ENCODE peak calls at places on chromosomes 5 and 9, in four cellular contexts. One of them, this sample, is unnamed. For H3K9me3, the result is how much of the 10 kb centered on the place peaks cover.

GRCh38 chr5:142543951-142544753 is 141.7 kb downstream of the FGF1 start:
- DNase-seq in body of pancreas: no peak
- DNase-seq in trophoblast cell: peak
- DNase-seq in tibial artery: no peak
- DNase-seq in this sample: no peak

GRCh38 chr9:123365881-123366528 is 10.0 kb downstream of the CRB2 start:
- DNase-seq in body of pancreas: no peak
- DNase-seq in trophoblast cell: peak
- DNase-seq in tibial artery: no peak
- DNase-seq in this sample: no peak

GRCh38 chr9:133750927-133751649 is 12.9 kb upstream of the SARDH start:
- DNase-seq in trophoblast cell: no peak
- DNase-seq in tibial artery: no peak
- DNase-seq in body of pancreas: peak
- DNase-seq in this sample: no peak

GRCh38 chr5:179504600-179505396 is 45.6 kb upstream of the RUFY1 start:
- DNase-seq in tibial artery: no peak
- DNase-seq in body of pancreas: no peak
- DNase-seq in trophoblast cell: no peak
- DNase-seq in this sample: no peak

GRCh38 chr5:34598177-34598794 is 57.8 kb upstream of the RAI14 start:
- DNase-seq in body of pancreas: no peak
- DNase-seq in tibial artery: peak
- DNase-seq in trophoblast cell: peak
- DNase-seq in this sample: peak

GRCh38 chr5:113378960-113379541 is 55.7 kb downstream of the TSSK1B start:
- DNase-seq in tibial artery: peak
- DNase-seq in trophoblast cell: peak
- DNase-seq in body of pancreas: peak
- DNase-seq in this sample: peak

GRCh38 chr9:18826248-18826647 is 206.8 kb downstream of the SAXO1 start:
- DNase-seq in body of pancreas: no peak
- DNase-seq in tibial artery: no peak
- DNase-seq in trophoblast cell: no peak
- DNase-seq in this sample: no peak

GRCh38 chr5:97131139-97131710 is 11.2 kb downstream of the LIX1 start:
- DNase-seq in body of pancreas: no peak
- DNase-seq in trophoblast cell: no peak
- DNase-seq in tibial artery: no peak
- DNase-seq in this sample: no peak

GRCh38 chr9:116959775-116960174 is 272.7 kb downstream of the TRIM32 start:
- DNase-seq in trophoblast cell: peak
- DNase-seq in tibial artery: no peak
- DNase-seq in body of pancreas: no peak
- DNase-seq in this sample: no peak

GRCh38 chr5:68087866-68088265 is 127.7 kb upstream of the PIK3R1 start:
- DNase-seq in trophoblast cell: no peak
- DNase-seq in body of pancreas: no peak
- DNase-seq in tibial artery: no peak
- DNase-seq in this sample: no peak

GRCh38 chr9:36939655-36940578 is 94.2 kb downstream of the PAX5 start:
- DNase-seq in tibial artery: no peak
- DNase-seq in trophoblast cell: no peak
- DNase-seq in body of pancreas: no peak
- DNase-seq in this sample: no peak

GRCh38 chr5:35811108-35811741 is 45.5 kb upstream of the IL7R start:
- DNase-seq in tibial artery: no peak
- DNase-seq in body of pancreas: no peak
- DNase-seq in trophoblast cell: peak
- DNase-seq in this sample: no peak

GRCh38 chr9:112546149-112547012 is 59.8 kb downstream of the KIAA1958 start:
- DNase-seq in body of pancreas: no peak
- DNase-seq in trophoblast cell: no peak
- DNase-seq in tibial artery: no peak
- DNase-seq in this sample: no peak

GRCh38 chr9:10230512-10230911 is 382.3 kb downstream of the PTPRD start:
- DNase-seq in body of pancreas: no peak
- DNase-seq in tibial artery: no peak
- DNase-seq in trophoblast cell: no peak
- DNase-seq in this sample: no peak

GRCh38 chr5:106964102-106964501 is 706.6 kb downstream of the EFNA5 start:
- DNase-seq in tibial artery: no peak
- DNase-seq in body of pancreas: no peak
- DNase-seq in trophoblast cell: no peak
- DNase-seq in this sample: no peak

GRCh38 chr5:173963867-173964429 is 25.0 kb upstream of the C5orf47 start:
- DNase-seq in body of pancreas: no peak
- DNase-seq in tibial artery: no peak
- DNase-seq in trophoblast cell: no peak
- DNase-seq in this sample: no peak

GRCh38 chr5:142432369-142432863 is 107.6 kb upstream of the SPRY4 start:
- DNase-seq in trophoblast cell: no peak
- DNase-seq in tibial artery: no peak
- DNase-seq in body of pancreas: peak
- DNase-seq in this sample: no peak

GRCh38 chr5:134451618-134452505 is 40.2 kb upstream of the CDKN2AIPNL start:
- DNase-seq in tibial artery: peak
- DNase-seq in trophoblast cell: peak
- DNase-seq in body of pancreas: no peak
- DNase-seq in this sample: no peak

GRCh38 chr9:124267271-124267807 is 9.6 kb downstream of the NEK6 start:
- DNase-seq in trophoblast cell: no peak
- DNase-seq in body of pancreas: no peak
- DNase-seq in tibial artery: peak
- DNase-seq in this sample: no peak

GRCh38 chr5:125411163-125412050 is 665.0 kb upstream of the ZNF608 start:
- DNase-seq in body of pancreas: peak
- DNase-seq in trophoblast cell: no peak
- DNase-seq in tibial artery: no peak
- DNase-seq in this sample: no peak

GRCh38 chr9:137286980-137287383 is 9.5 kb downstream of the TOR4A start:
- DNase-seq in trophoblast cell: peak
- DNase-seq in tibial artery: no peak
- DNase-seq in body of pancreas: peak
- DNase-seq in this sample: no peak

GRCh38 chr5:116361171-116361967 is 213.3 kb downstream of the SEMA6A start:
- DNase-seq in tibial artery: no peak
- DNase-seq in body of pancreas: peak
- DNase-seq in trophoblast cell: no peak
- DNase-seq in this sample: no peak

GRCh38 chr9:101403886-101404285 is 5.2 kb downstream of the ZNF189 start:
- DNase-seq in body of pancreas: no peak
- DNase-seq in tibial artery: no peak
- DNase-seq in trophoblast cell: no peak
- DNase-seq in this sample: no peak

GRCh38 chr9:6214451-6214850 is 1.2 kb upstream of the IL33 start:
- DNase-seq in body of pancreas: no peak
- DNase-seq in tibial artery: peak
- DNase-seq in trophoblast cell: no peak
- DNase-seq in this sample: no peak

GRCh38 chr5:14829396-14829795 is 42.2 kb downstream of the ANKH start:
- DNase-seq in trophoblast cell: no peak
- DNase-seq in tibial artery: no peak
- DNase-seq in body of pancreas: no peak
- DNase-seq in this sample: no peak

GRCh38 chr5:82956600-82956999 is 120.6 kb downstream of the TMEM167A start:
- DNase-seq in trophoblast cell: no peak
- DNase-seq in tibial artery: no peak
- DNase-seq in body of pancreas: no peak
- DNase-seq in this sample: no peak

GRCh38 chr9:136985853-136986252 is 3.1 kb downstream of the LCNL1 start:
- DNase-seq in body of pancreas: no peak
- DNase-seq in trophoblast cell: no peak
- DNase-seq in tibial artery: no peak
- DNase-seq in this sample: no peak

GRCh38 chr9:130901498-130902203 is 5.0 kb upstream of the QRFP start:
- DNase-seq in trophoblast cell: no peak
- DNase-seq in body of pancreas: no peak
- DNase-seq in tibial artery: no peak
- DNase-seq in this sample: no peak

GRCh38 chr9:36716496-36716895 is 143.8 kb downstream of the MELK start:
- DNase-seq in trophoblast cell: no peak
- DNase-seq in body of pancreas: no peak
- DNase-seq in tibial artery: no peak
- DNase-seq in this sample: no peak

GRCh38 chr5:71877511-71877910 is 158.4 kb downstream of the CARTPT start:
- DNase-seq in body of pancreas: no peak
- DNase-seq in tibial artery: no peak
- DNase-seq in trophoblast cell: no peak
- DNase-seq in this sample: no peak

GRCh38 chr5:93359296-93359957 is 221.6 kb downstream of the NR2F1-AS1 start:
- DNase-seq in tibial artery: no peak
- DNase-seq in trophoblast cell: peak
- DNase-seq in body of pancreas: peak
- DNase-seq in this sample: peak

GRCh38 chr9:94948567-94949235 is 222.2 kb downstream of the AOPEP start:
- DNase-seq in trophoblast cell: peak
- DNase-seq in body of pancreas: no peak
- DNase-seq in tibial artery: no peak
- DNase-seq in this sample: no peak

GRCh38 chr9:37290881-37291485 is 131.5 kb upstream of the GRHPR start:
- DNase-seq in trophoblast cell: peak
- DNase-seq in body of pancreas: no peak
- DNase-seq in tibial artery: no peak
- DNase-seq in this sample: peak

GRCh38 chr9:114282926-114283325 is 40.0 kb upstream of the ORM1 start:
- DNase-seq in tibial artery: no peak
- DNase-seq in body of pancreas: no peak
- DNase-seq in trophoblast cell: peak
- DNase-seq in this sample: peak

GRCh38 chr9:134055981-134056461 is 11.8 kb downstream of the BRD3 start:
- DNase-seq in trophoblast cell: peak
- DNase-seq in body of pancreas: peak
- DNase-seq in tibial artery: peak
- DNase-seq in this sample: no peak

GRCh38 chr5:73213566-73213998 is 40.6 kb downstream of the TMEM174 start:
- DNase-seq in tibial artery: no peak
- DNase-seq in trophoblast cell: no peak
- DNase-seq in body of pancreas: no peak
- DNase-seq in this sample: peak

GRCh38 chr5:40240111-40240510 is 439.6 kb upstream of the PTGER4 start:
- DNase-seq in body of pancreas: no peak
- DNase-seq in tibial artery: no peak
- DNase-seq in trophoblast cell: no peak
- DNase-seq in this sample: no peak

DNA sequence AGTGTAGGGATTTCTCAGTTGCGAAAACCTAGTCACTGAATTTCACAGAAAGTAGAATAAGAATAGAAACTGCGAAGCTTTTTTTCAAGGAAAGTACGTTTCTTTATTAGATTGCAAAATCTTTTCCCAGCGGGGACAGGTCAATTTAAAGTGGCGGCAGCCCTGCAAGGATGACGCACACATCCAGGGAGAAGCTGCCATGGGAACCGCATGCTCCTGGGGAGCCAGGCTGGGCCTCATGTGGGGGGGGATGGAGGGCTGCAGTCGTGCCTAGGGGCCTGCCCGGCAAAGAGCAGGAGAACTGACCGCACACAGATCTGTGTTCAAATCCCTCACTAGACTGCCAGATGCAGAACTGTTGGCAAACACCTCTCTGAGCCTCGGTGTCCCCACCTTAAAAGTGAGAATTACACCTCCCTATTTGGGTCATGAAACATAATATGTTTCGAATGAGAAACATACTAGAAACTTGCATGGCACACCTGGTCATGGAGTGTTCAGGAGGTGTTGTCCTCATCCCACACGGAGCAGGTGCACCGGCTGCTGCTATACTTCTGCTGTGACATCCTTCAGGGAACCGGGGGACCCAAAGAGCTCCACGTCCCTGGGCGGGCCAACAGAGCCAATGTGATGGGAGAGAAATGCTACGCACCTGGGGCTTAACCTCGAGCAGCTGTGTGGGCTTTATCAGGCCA is 127.8 kb upstream of the PHYKPL start:
- DNase-seq in trophoblast cell: no peak
- DNase-seq in body of pancreas: no peak
- DNase-seq in tibial artery: no peak
- DNase-seq in this sample: no peak
- H3K9me3 ChIP-seq in trophoblast cell: under half
- H3K9me3 ChIP-seq in body of pancreas: under half
- H3K9me3 ChIP-seq in tibial artery: under half
- H3K9me3 ChIP-seq in this sample: half or more

DNA sequence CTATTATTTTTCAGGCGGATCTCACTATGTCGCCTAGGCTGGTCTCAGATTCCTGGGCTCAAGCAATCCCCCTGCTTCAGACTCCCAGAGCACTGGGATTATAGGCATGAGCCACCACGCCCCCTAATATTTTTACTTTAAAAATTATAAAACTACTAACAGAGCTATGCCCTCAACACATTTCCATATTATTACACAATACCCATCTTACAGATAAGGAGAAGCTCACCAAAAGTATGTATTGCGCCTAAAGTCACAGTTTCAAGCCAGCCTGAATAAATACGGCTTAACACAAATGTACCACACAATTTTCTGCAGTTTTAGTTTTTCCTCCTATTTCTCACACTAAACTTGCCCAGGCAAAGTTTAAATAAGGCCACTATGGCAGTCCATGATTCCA is 9.9 kb upstream of the HAVCR1 start:
- DNase-seq in body of pancreas: no peak
- DNase-seq in trophoblast cell: peak
- DNase-seq in tibial artery: no peak
- DNase-seq in this sample: no peak
- H3K9me3 ChIP-seq in body of pancreas: under half
- H3K9me3 ChIP-seq in trophoblast cell: under half
- H3K9me3 ChIP-seq in tibial artery: under half
- H3K9me3 ChIP-seq in this sample: under half

DNA sequence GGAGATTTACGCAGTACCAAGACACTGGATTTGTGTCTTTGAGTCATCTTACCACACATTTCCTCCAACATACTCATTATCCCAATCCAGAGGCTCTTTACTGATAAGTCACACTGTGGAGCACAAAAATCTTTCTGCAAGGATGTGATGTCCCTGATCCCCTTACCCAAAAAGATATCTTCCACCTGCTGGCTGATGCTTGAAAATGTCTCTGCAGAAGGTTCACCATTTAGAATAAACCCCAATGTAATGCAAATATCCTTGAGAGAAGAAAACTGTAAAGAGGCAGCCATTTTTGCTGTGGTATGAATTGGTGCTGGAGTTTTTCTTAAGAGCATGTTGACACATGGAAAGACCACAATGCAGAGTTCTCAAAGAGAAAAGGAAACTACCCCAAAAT is 65.7 kb upstream of the RORB start:
- DNase-seq in tibial artery: no peak
- DNase-seq in body of pancreas: no peak
- DNase-seq in trophoblast cell: no peak
- DNase-seq in this sample: no peak
- H3K9me3 ChIP-seq in tibial artery: under half
- H3K9me3 ChIP-seq in body of pancreas: under half
- H3K9me3 ChIP-seq in trophoblast cell: under half
- H3K9me3 ChIP-seq in this sample: under half

GRCh38 chr9:12874395-12874794 is 99.6 kb downstream of the LURAP1L start:
- DNase-seq in body of pancreas: no peak
- DNase-seq in tibial artery: no peak
- DNase-seq in trophoblast cell: no peak
- DNase-seq in this sample: no peak
- H3K9me3 ChIP-seq in body of pancreas: under half
- H3K9me3 ChIP-seq in tibial artery: under half
- H3K9me3 ChIP-seq in trophoblast cell: under half
- H3K9me3 ChIP-seq in this sample: under half

This sample was measured in AG04450.